ENCODE peak calls at places on chromosomes 13 and 19, in nine cellular contexts. H is stimulated activated CD4-positive, alpha-beta T cell treated with anti-CD3 and anti-CD28 coated beads, TNF-alpha, amount 100 ng/mL, for 1 hour; X is caudate nucleus; W is COLO829; B is BE2C; C is brain pericyte; O is NCI-H1417 treated with DMSO at 0.1 percent for 48 hours; A is stimulated activated CD8-positive, alpha-beta memory T cell treated with anti-CD3 and anti-CD28 coated beads, Interleukin-15, amount 100 ng/mL, for 24 hours; V is heart left ventricle. I is an unnamed sample.

GRCh38 chr13:49303533-49304252 is 56.0 kb downstream of the CDADC1 start:
- DNase-seq in A (no peak), X (no peak), V (peak; percentile 62), B (no peak), H (no peak), W (peak; percentile 80), C (no peak), O (no peak), I (no peak)

GRCh38 chr13:34361528-34361927 is 543.6 kb downstream of the RFC3 start:
- DNase-seq in H (no peak), O (no peak), W (peak; percentile 49), V (no peak), X (no peak), A (no peak), C (no peak), B (peak; percentile 25), I (no peak)

GRCh38 chr19:17326595-17326966 is 8.1 kb downstream of the ANO8 start:
- DNase-seq in W (no peak), V (no peak), A (no peak), B (no peak), H (no peak), O (no peak), C (no peak), X (no peak), I (no peak)

GRCh38 chr19:50311723-50312635 is 17.2 kb downstream of the KCNC3 start:
- DNase-seq in X (no peak), V (peak; percentile 50), A (no peak), H (no peak), O (no peak), B (peak; percentile 49), C (no peak), W (no peak), I (peak; percentile 57)

GRCh38 chr13:28558567-28558966 is 63.6 kb upstream of the FLT1 start:
- DNase-seq in W (no peak), A (no peak), V (peak; percentile 54), C (no peak), H (no peak), O (no peak), X (no peak), B (no peak), I (no peak)

GRCh38 chr13:48029859-48030258 is 7.7 kb upstream of the NUDT15 start:
- DNase-seq in O (no peak), A (no peak), V (no peak), B (no peak), H (no peak), C (no peak), X (no peak), W (no peak), I (no peak)

GRCh38 chr19:1805401-1806183 is 6.5 kb downstream of the ATP8B3 start:
- DNase-seq in B (no peak), O (no peak), H (no peak), W (no peak), X (no peak), V (no peak), C (no peak), A (no peak), I (no peak)

GRCh38 chr13:44747179-44747578 is 171.0 kb upstream of the TSC22D1 start:
- DNase-seq in O (no peak), H (no peak), V (peak; percentile 51), C (no peak), A (no peak), B (no peak), X (no peak), W (no peak), I (no peak)

GRCh38 chr19:21947775-21948174 is 63.0 kb downstream of the ZNF208 start:
- DNase-seq in X (no peak), V (no peak), O (no peak), A (no peak), H (no peak), B (no peak), C (no peak), W (no peak), I (no peak)

GRCh38 chr13:24923305-24923640 is 159.3 kb downstream of the RNF17 start:
- DNase-seq in C (no peak), H (no peak), O (no peak), W (peak; percentile 24), X (no peak), A (no peak), V (no peak), B (no peak), I (no peak)

GRCh38 chr13:42363941-42364612 is 92.1 kb downstream of the AKAP11 start:
- DNase-seq in X (no peak), H (no peak), A (no peak), B (no peak), W (no peak), O (no peak), V (no peak), C (no peak), I (no peak)

GRCh38 chr13:101382086-101382485 is 34.2 kb downstream of the NALCN start:
- DNase-seq in V (no peak), C (no peak), H (no peak), X (no peak), B (no peak), W (no peak), O (peak; percentile 52), A (no peak), I (no peak)

GRCh38 chr13:108777421-108778420 is 148.3 kb downstream of the MYO16 start:
- DNase-seq in B (no peak), A (no peak), V (no peak), H (no peak), O (no peak), X (no peak), W (no peak), C (peak; percentile 87), I (no peak)

GRCh38 chr13:40981361-40981760 is 37.8 kb downstream of the ELF1 start:
- DNase-seq in A (no peak), V (no peak), H (no peak), O (no peak), W (no peak), C (no peak), X (no peak), B (no peak), I (no peak)

GRCh38 chr19:33040994-33041827 is 23.5 kb downstream of the RHPN2 start:
- DNase-seq in C (no peak), H (no peak), O (no peak), B (no peak), X (no peak), W (peak; percentile 51), V (no peak), A (no peak), I (no peak)

GRCh38 chr13:44296856-44297255 is 76.8 kb upstream of the SERP2 start:
- DNase-seq in X (peak; percentile 26), H (no peak), W (no peak), O (no peak), A (no peak), B (no peak), C (no peak), V (peak; percentile 35), I (no peak)

GRCh38 chr13:73235385-73235784 is 176.6 kb downstream of the KLF5 start:
- DNase-seq in O (no peak), B (no peak), X (no peak), H (no peak), W (peak; percentile 58), C (no peak), V (no peak), A (no peak), I (no peak)

GRCh38 chr13:57136093-57136492 is 4.6 kb upstream of the PRR20A start:
- DNase-seq in O (no peak), H (no peak), X (no peak), A (no peak), W (no peak), C (no peak), B (no peak), V (no peak), I (no peak)

GRCh38 chr19:6056801-6057650 is 53.3 kb downstream of the RFX2 start:
- DNase-seq in C (peak; percentile 51), A (no peak), X (peak; percentile 17), O (peak; percentile 78), V (peak; percentile 78), H (no peak), B (no peak), W (no peak), I (no peak)

GRCh38 chr19:16461630-16462051 is 10.1 kb downstream of the EPS15L1 start:
- DNase-seq in X (no peak), A (no peak), B (no peak), C (no peak), W (no peak), V (peak; percentile 88), O (no peak), H (no peak), I (no peak)

GRCh38 chr13:99686157-99686572 is 184.9 kb downstream of the TM9SF2 start:
- DNase-seq in H (no peak), A (no peak), W (no peak), O (no peak), V (peak; percentile 53), C (no peak), X (no peak), B (peak; percentile 69), I (no peak)

GRCh38 chr13:74705438-74705837 is 571.2 kb upstream of the KLF12 start:
- DNase-seq in V (no peak), O (no peak), A (no peak), X (no peak), B (no peak), H (no peak), C (no peak), W (no peak), I (no peak)

GRCh38 chr19:30549151-30549550 is 177.0 kb downstream of the ZNF536 start:
- DNase-seq in B (no peak), C (no peak), O (no peak), W (no peak), X (no peak), A (no peak), H (no peak), V (no peak), I (no peak)

GRCh38 chr19:47229674-47230121 is 1.3 kb downstream of the BBC3 start:
- DNase-seq in C (no peak), H (no peak), O (no peak), B (no peak), V (no peak), A (no peak), W (no peak), X (no peak), I (no peak)

GRCh38 chr19:30423481-30423880 is 51.3 kb downstream of the ZNF536 start:
- DNase-seq in X (no peak), O (no peak), C (no peak), W (no peak), B (peak; percentile 85), A (no peak), V (peak; percentile 54), H (no peak), I (no peak)

GRCh38 chr13:73054712-73055111 is 4.1 kb upstream of the KLF5 start:
- DNase-seq in H (no peak), O (no peak), B (no peak), W (no peak), C (no peak), X (no peak), A (no peak), V (no peak), I (no peak)

GRCh38 chr13:46654956-46655726 is 102.2 kb downstream of the LRCH1 start:
- DNase-seq in B (no peak), A (no peak), C (no peak), X (no peak), W (no peak), H (no peak), V (no peak), O (no peak), I (no peak)

GRCh38 chr13:40598599-40598998 is 67.8 kb downstream of the FOXO1 start:
- DNase-seq in V (no peak), W (no peak), O (no peak), C (no peak), X (no peak), B (no peak), A (no peak), H (no peak), I (no peak)

GRCh38 chr19:6210091-6210490 is 69.7 kb downstream of the MLLT1 start:
- DNase-seq in X (no peak), H (no peak), V (no peak), A (no peak), W (no peak), C (no peak), B (no peak), O (no peak), I (no peak)

GRCh38 chr19:3225677-3226093 is 1.2 kb downstream of the CELF5 start:
- DNase-seq in W (no peak), V (no peak), A (no peak), B (no peak), X (no peak), O (no peak), C (no peak), H (no peak), I (no peak)

GRCh38 chr19:46608581-46609345 is 7.6 kb downstream of the CALM3 start:
- DNase-seq in W (no peak), C (no peak), B (no peak), X (no peak), H (no peak), A (no peak), V (no peak), O (no peak), I (no peak)